ENCODE peak calls at places on chromosomes 3 and 15, in eight cellular contexts. T is foreskin fibroblast, Q is suprapubic skin, L is body of pancreas, Y is BE2C, B is AG04450, X is cardiac fibroblast, U is cardiac muscle cell. G is an unnamed sample.

GRCh38 chr3:61331937-61332590 is 80.8 kb upstream of the FHIT start:
- DNase-seq in T (no peak), Q (no peak), L (no peak), Y (no peak), B (no peak), X (no peak), U (no peak), G (peak)

GRCh38 chr3:106341090-106341489 is 472.3 kb upstream of the CBLB start:
- DNase-seq in T (peak), Q (no peak), L (no peak), Y (peak), B (no peak), X (peak), U (no peak), G (no peak)

GRCh38 chr15:68991723-68992122 is 22.8 kb upstream of the NOX5 start:
- DNase-seq in T (no peak), Q (peak), L (peak), Y (peak), B (no peak), X (peak), U (peak), G (no peak)

GRCh38 chr3:40624189-40624754 is 99.5 kb downstream of the ZNF621 start:
- DNase-seq in T (no peak), Q (no peak), L (no peak), Y (no peak), B (no peak), X (no peak), U (no peak), G (no peak)

GRCh38 chr15:98177950-98178848 is 217.7 kb downstream of the ARRDC4 start:
- DNase-seq in T (peak), Q (no peak), L (peak), Y (peak), B (peak), X (peak), U (peak), G (peak)

GRCh38 chr3:42451116-42451515 is 40.7 kb upstream of the LYZL4 start:
- DNase-seq in T (no peak), Q (no peak), L (no peak), Y (no peak), B (no peak), X (peak), U (no peak), G (no peak)

GRCh38 chr3:102143536-102143935 is 291.3 kb upstream of the ZPLD1 start:
- DNase-seq in T (no peak), Q (no peak), L (no peak), Y (no peak), B (no peak), X (no peak), U (no peak), G (no peak)

GRCh38 chr3:179272385-179272784 is 21.5 kb upstream of the KCNMB3 start:
- DNase-seq in T (peak), Q (no peak), L (no peak), Y (peak), B (no peak), X (peak), U (no peak), G (peak)

GRCh38 chr3:172653004-172653403 is 57.9 kb downstream of the NCEH1 start:
- DNase-seq in T (no peak), Q (no peak), L (no peak), Y (no peak), B (no peak), X (no peak), U (no peak), G (no peak)

GRCh38 chr15:97479957-97480356 is 480.5 kb upstream of the ARRDC4 start:
- DNase-seq in T (no peak), Q (no peak), L (no peak), Y (no peak), B (no peak), X (no peak), U (no peak), G (no peak)

GRCh38 chr3:138451595-138452162 is 17.3 kb downstream of the ESYT3 start:
- DNase-seq in T (no peak), Q (peak), L (no peak), Y (no peak), B (no peak), X (no peak), U (no peak), G (no peak)

GRCh38 chr15:66700802-66701421 is 1.1 kb upstream of the SMAD6 start:
- DNase-seq in T (peak), Q (peak), L (peak), Y (peak), B (peak), X (peak), U (peak), G (peak)

GRCh38 chr3:101829066-101829830 is 20.1 kb upstream of the NFKBIZ start:
- DNase-seq in T (peak), Q (no peak), L (peak), Y (no peak), B (no peak), X (peak), U (no peak), G (peak)

GRCh38 chr3:13459605-13460340 is 20.3 kb upstream of the HDAC11 start:
- DNase-seq in T (no peak), Q (no peak), L (no peak), Y (no peak), B (no peak), X (no peak), U (peak), G (no peak)

DNA sequence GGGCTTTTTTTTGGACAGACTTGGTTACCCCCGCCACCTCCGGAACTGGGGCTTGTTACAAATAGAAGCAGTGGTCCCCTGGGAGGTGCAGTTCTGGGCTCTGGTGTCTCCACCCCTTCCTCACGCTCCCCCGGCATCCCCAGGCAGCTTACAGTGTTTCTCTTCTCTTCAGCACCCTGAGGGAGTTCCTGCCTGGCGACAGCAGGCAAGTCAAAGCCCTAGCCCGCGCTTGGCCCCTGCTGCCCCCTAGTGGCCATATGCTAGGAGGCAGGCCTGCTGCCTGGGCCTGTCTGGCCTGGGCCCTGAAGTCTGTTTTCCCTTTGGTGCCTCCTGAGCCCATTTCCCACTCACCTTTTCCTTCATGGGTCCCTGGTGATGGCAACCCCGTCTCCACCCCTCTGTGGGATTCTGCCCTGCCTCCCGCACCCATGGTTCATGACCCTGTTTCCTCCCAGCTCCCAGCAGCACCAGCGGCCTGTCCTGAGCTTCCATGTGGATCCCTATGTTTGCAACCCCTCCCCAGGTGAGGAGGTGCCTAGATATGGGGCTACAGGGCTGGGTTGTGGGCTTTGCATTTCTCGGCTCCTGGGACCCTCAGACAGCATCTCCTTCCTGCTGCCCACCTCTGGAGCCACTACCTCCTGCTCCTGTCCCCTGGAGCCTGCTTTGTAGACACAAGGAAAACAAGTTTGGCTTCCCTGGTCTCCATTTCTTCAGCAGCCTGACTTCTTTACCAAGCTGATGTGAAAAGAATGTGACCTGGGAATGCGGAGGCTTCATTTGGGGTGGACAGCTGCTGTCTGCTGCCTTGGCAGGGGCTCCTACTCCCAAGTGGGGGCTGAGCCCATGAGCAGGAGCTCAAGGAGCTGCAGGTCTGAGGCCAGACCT is 2.2 kb downstream of the SNX22 start:
- DNase-seq in T (peak), Q (peak), L (peak), Y (peak), B (peak), X (peak), U (peak), G (peak)
- H3K4me3 ChIP-seq in T (no peak), Q (no peak), L (no peak), Y (peak), B (no peak), X (no peak), U (no peak), G (no peak)

GRCh38 chr3:46027736-46028397 is 584 bp upstream of the XCR1 start:
- DNase-seq in T (no peak), Q (no peak), L (no peak), Y (no peak), B (no peak), X (no peak), U (no peak), G (no peak)
- TF ChIP-seq CTCF in T (no peak), Q (no peak), L (no peak), Y (no peak), B (no peak), X (no peak), U (no peak), G (no peak)

GRCh38 chr15:35880896-35881295 is 334.9 kb upstream of the DPH6 start:
- DNase-seq in T (no peak), Q (no peak), L (no peak), Y (no peak), B (no peak), X (no peak), U (no peak), G (no peak)

GRCh38 chr15:35871812-35872211 is 325.8 kb upstream of the DPH6 start:
- DNase-seq in T (no peak), Q (no peak), L (no peak), Y (peak), B (no peak), X (no peak), U (no peak), G (no peak)

GRCh38 chr15:35874260-35874905 is 328.4 kb upstream of the DPH6 start:
- DNase-seq in T (peak), Q (no peak), L (no peak), Y (no peak), B (peak), X (peak), U (no peak), G (peak)

GRCh38 chr15:35872577-35872976 is 326.6 kb upstream of the DPH6 start:
- DNase-seq in T (no peak), Q (no peak), L (no peak), Y (peak), B (no peak), X (no peak), U (no peak), G (no peak)

DNA sequence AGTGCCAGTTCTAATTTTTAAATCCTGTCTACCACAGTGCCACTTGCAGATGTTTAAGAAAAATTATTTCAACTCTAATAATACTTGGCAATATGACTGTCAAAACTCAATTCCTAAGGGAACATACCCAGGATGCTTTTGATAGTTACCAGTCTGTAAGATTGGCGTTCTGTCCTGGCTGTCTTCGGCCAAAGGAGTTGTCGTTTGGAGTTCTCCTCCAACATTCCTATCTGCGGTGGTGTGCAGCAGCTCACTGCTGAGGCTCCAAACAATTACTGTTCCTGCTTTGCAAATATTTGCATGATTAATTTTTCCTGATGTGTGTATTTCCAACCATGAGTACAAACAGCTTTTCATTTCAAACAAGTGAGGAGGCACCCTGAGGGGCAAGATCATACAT is 330.8 kb upstream of the DPH6 start:
- DNase-seq in T (peak), Q (no peak), L (no peak), Y (no peak), B (no peak), X (no peak), U (no peak), G (no peak)
- H3K4me3 ChIP-seq in T (no peak), Q (no peak), L (no peak), Y (no peak), B (no peak), X (no peak), U (no peak), G (no peak)

GRCh38 chr3:157594413-157594812 is 91.2 kb upstream of the VEPH1 start:
- DNase-seq in T (no peak), Q (no peak), L (no peak), Y (no peak), B (no peak), X (peak), U (no peak), G (no peak)
- TF ChIP-seq CTCF in T (no peak), Q (no peak), L (no peak), Y (peak), B (peak), X (peak), U (peak), G (no peak)

GRCh38 chr3:52443268-52443610 is 1.7 kb downstream of the SEMA3G start:
- DNase-seq in T (no peak), Q (no peak), L (no peak), Y (no peak), B (no peak), X (no peak), U (no peak), G (no peak)

GRCh38 chr3:52443791-52444687 is 864 bp downstream of the SEMA3G start:
- DNase-seq in T (no peak), Q (no peak), L (no peak), Y (no peak), B (no peak), X (no peak), U (no peak), G (no peak)

GRCh38 chr3:52441772-52442332 is 3.1 kb downstream of the SEMA3G start:
- DNase-seq in T (no peak), Q (no peak), L (no peak), Y (no peak), B (no peak), X (no peak), U (no peak), G (no peak)

GRCh38 chr3:52441122-52441771 is 3.7 kb downstream of the SEMA3G start:
- DNase-seq in T (no peak), Q (no peak), L (no peak), Y (no peak), B (no peak), X (no peak), U (no peak), G (no peak)

GRCh38 chr3:52442409-52443267 is 2.3 kb downstream of the SEMA3G start:
- DNase-seq in T (no peak), Q (no peak), L (no peak), Y (no peak), B (no peak), X (no peak), U (no peak), G (no peak)
- H3K4me3 ChIP-seq in T (no peak), Q (peak), L (no peak), Y (no peak), B (no peak), X (no peak), U (no peak), G (no peak)

DNA sequence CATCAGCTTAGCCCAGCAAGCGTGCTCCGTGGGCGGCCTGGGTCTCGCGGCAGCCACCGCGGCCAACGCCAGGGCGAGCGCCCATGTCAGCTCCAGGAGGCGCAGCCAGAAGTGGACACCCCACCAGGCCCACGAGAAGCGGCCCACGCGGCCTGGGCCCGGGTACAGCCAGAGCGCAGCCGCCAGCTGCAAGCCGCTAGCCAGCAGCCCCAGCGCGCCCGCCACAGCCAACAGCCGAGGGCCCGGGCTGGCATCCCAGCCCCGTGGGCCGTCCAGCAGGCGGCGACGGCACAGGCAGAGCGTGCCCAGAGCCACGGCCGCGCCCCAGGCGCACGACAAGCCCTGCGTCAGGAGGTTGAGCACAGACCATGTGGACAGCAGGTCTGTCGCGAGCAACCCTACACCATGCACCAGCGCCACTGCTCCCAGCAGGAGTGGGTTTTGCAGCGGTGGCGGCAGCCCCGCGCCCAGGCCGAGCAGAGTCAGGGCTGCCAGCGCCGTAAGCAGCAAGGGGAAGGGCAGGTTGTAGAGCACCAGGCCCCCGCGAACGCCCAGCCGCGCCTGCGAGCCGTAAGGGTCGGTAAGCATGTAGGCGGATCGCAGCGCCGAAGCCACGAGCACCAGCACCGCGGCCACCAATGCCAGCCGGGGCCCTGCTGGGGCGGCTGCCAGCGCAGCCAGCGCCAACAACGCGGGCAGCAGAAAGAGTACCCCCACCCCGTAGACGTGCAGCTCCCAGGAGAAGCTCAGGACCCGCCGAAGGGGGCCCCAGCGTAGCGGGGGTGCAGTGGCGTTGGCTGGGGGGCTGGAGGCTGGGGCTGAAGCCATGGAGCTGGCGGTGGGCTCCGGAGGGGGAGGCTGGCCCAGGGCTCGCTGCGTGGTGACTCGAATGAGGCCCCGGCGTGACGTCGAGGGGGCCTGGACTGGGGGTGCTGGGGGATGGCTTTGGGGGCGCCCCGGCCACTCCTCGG is 4.9 kb downstream of the PRRT3 start:
- DNase-seq in T (peak), Q (peak), L (peak), Y (peak), B (no peak), X (peak), U (peak), G (peak)
- TF ChIP-seq CTCF in T (peak), Q (peak), L (peak), Y (peak), B (peak), X (peak), U (peak), G (peak)

DNA sequence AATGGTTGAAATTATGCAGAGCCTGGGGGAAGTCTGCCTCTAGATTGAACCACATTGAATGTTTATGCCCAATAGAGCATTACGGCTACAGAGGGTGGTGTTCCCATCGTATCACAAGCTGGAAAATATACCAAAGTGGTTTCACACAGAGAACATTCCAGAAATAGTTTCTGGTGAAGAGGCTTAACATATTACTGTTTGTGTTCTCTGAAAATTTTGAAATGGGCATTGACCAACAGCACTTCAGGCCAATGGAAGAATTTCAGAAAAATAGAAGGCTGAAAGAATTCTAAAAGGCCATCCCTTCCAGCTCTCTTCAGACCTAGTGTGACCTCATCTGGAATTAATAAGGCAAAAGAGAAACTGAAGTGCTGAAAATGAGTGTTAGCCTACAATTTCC is 203.8 kb downstream of the NEK10 start:
- DNase-seq in T (peak), Q (no peak), L (no peak), Y (no peak), B (peak), X (peak), U (no peak), G (peak)
- H3K4me3 ChIP-seq in T (no peak), Q (no peak), L (no peak), Y (no peak), B (no peak), X (no peak), U (no peak), G (no peak)

G was measured in astrocyte of the spinal cord.